ENCODE peak calls at places on chromosomes 7 and 10, in four cellular contexts. One of them, this sample, is unnamed.

GRCh38 chr7:935321-936130 is 19.0 kb downstream of the ADAP1 start:
- DNase-seq in GM10248: no peak
- DNase-seq in fibroblast of the aortic adventitia: no peak
- DNase-seq in AG09319: no peak
- DNase-seq in this sample: no peak

GRCh38 chr7:99730262-99730810 is 4.7 kb downstream of the CYP3A7 start:
- DNase-seq in GM10248: no peak
- DNase-seq in fibroblast of the aortic adventitia: no peak
- DNase-seq in AG09319: no peak
- DNase-seq in this sample: no peak

GRCh38 chr7:85030893-85031292 is 156.0 kb downstream of the SEMA3D start:
- DNase-seq in GM10248: no peak
- DNase-seq in fibroblast of the aortic adventitia: peak; percentile 81
- DNase-seq in AG09319: peak; percentile 19
- DNase-seq in this sample: no peak

GRCh38 chr10:129679207-129679606 is 212.2 kb downstream of the MGMT start:
- DNase-seq in GM10248: no peak
- DNase-seq in fibroblast of the aortic adventitia: no peak
- DNase-seq in AG09319: no peak
- DNase-seq in this sample: no peak

GRCh38 chr7:116546054-116546453 is 21.2 kb downstream of the CAV1 start:
- DNase-seq in GM10248: no peak
- DNase-seq in fibroblast of the aortic adventitia: no peak
- DNase-seq in AG09319: no peak
- DNase-seq in this sample: no peak

GRCh38 chr7:23261843-23262452 is 15.4 kb downstream of the GPNMB start:
- DNase-seq in GM10248: peak; percentile 82
- DNase-seq in fibroblast of the aortic adventitia: peak; percentile 67
- DNase-seq in AG09319: peak; percentile 28
- DNase-seq in this sample: no peak

GRCh38 chr10:113169853-113170455 is 219.9 kb downstream of the TCF7L2 start:
- DNase-seq in GM10248: peak; percentile 34
- DNase-seq in fibroblast of the aortic adventitia: no peak
- DNase-seq in AG09319: no peak
- DNase-seq in this sample: no peak

GRCh38 chr7:159091480-159092475 is 52.9 kb downstream of the VIPR2 start:
- DNase-seq in GM10248: no peak
- DNase-seq in fibroblast of the aortic adventitia: no peak
- DNase-seq in AG09319: no peak
- DNase-seq in this sample: peak; percentile 48

GRCh38 chr7:25949672-25950487 is 202.1 kb upstream of the NFE2L3 start:
- DNase-seq in GM10248: peak; percentile 29
- DNase-seq in fibroblast of the aortic adventitia: no peak
- DNase-seq in AG09319: no peak
- DNase-seq in this sample: no peak

GRCh38 chr7:44275829-44276570 is 49.4 kb downstream of the CAMK2B start:
- DNase-seq in GM10248: no peak
- DNase-seq in fibroblast of the aortic adventitia: no peak
- DNase-seq in AG09319: no peak
- DNase-seq in this sample: no peak

GRCh38 chr7:33776791-33777190 is 128.5 kb upstream of the BMPER start:
- DNase-seq in GM10248: no peak
- DNase-seq in fibroblast of the aortic adventitia: peak; percentile 72
- DNase-seq in AG09319: no peak
- DNase-seq in this sample: no peak

GRCh38 chr10:93488956-93489528 is 6.9 kb upstream of the MYOF start:
- DNase-seq in GM10248: no peak
- DNase-seq in fibroblast of the aortic adventitia: no peak
- DNase-seq in AG09319: no peak
- DNase-seq in this sample: no peak

GRCh38 chr7:34260282-34260681 is 354.9 kb downstream of the BMPER start:
- DNase-seq in GM10248: no peak
- DNase-seq in fibroblast of the aortic adventitia: peak; percentile 94
- DNase-seq in AG09319: peak; percentile 54
- DNase-seq in this sample: no peak

GRCh38 chr10:129365767-129366400 is 101.2 kb upstream of the MGMT start:
- DNase-seq in GM10248: no peak
- DNase-seq in fibroblast of the aortic adventitia: no peak
- DNase-seq in AG09319: no peak
- DNase-seq in this sample: no peak

GRCh38 chr10:132570771-132571564 is 33.4 kb downstream of the INPP5A start:
- DNase-seq in GM10248: peak; percentile 65
- DNase-seq in fibroblast of the aortic adventitia: no peak
- DNase-seq in AG09319: no peak
- DNase-seq in this sample: no peak

GRCh38 chr10:127948791-127949190 is 41.9 kb downstream of the PTPRE start:
- DNase-seq in GM10248: no peak
- DNase-seq in fibroblast of the aortic adventitia: no peak
- DNase-seq in AG09319: no peak
- DNase-seq in this sample: no peak

GRCh38 chr7:31466036-31466435 is 47.9 kb upstream of the ITPRID1 start:
- DNase-seq in GM10248: no peak
- DNase-seq in fibroblast of the aortic adventitia: no peak
- DNase-seq in AG09319: no peak
- DNase-seq in this sample: no peak

GRCh38 chr10:122112021-122112616 is 123.2 kb downstream of the TACC2 start:
- DNase-seq in GM10248: no peak
- DNase-seq in fibroblast of the aortic adventitia: no peak
- DNase-seq in AG09319: no peak
- DNase-seq in this sample: no peak

GRCh38 chr7:43771567-43771966 is 13.1 kb downstream of the BLVRA start:
- DNase-seq in GM10248: no peak
- DNase-seq in fibroblast of the aortic adventitia: no peak
- DNase-seq in AG09319: no peak
- DNase-seq in this sample: peak; percentile 55

DNA sequence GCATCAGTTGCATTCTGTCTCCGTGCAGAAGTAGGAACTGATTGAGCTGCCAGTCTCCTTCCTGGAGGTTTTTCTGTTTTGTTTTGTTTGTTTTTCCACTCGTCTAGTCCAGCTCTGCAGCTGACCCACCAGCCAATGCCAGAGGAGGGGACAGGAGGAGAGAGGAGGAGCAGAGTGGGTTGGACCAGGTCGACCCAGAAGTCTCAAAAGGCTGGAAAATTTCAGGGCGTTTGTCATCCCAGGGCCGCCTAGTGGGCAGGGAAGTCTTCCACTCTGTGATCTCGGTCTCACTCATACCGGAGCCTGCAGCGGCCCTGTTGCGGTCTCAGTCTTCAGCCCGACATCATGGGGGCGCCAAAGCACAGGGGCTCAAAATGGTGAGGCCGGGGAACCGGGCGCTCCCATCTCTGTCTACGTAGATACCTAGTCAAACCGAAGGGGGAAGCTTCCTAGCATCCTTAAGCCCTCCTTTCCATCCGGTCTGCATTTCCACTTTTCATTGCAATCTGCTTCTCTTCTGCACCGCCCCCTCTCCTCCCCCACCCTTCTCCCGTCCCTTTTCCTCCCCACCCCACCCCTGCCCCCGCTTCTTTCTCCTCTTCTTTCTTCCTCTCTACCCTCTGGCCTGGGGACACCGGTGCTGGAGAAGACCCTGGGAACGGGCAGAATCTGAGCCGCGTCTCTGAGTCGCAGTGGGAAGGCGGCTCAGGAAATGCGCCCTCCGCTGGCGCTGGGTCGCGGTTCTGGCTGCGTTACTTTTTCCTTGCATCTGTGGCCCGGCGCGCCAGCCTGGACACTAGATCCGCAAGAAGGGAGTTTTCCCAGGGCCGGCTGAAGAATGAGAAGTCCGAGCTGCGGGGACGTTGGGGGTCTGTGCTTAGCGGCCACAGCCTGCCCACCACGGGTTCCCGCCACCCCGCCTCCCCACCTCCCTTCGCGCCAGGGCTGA is 16.2 kb upstream of the PAX2 start:
- DNase-seq in GM10248: no peak
- DNase-seq in fibroblast of the aortic adventitia: peak; percentile 18
- DNase-seq in AG09319: no peak
- DNase-seq in this sample: no peak
- TF ChIP-seq CTCF in GM10248: peak; percentile 37
- TF ChIP-seq CTCF in fibroblast of the aortic adventitia: peak; percentile 45
- TF ChIP-seq CTCF in AG09319: peak; percentile 39
- TF ChIP-seq CTCF in this sample: peak; percentile 49

GRCh38 chr7:50125766-50126165 is 32.7 kb upstream of the ZPBP start:
- DNase-seq in GM10248: no peak
- DNase-seq in fibroblast of the aortic adventitia: no peak
- DNase-seq in AG09319: no peak
- DNase-seq in this sample: no peak

GRCh38 chr7:50121269-50121668 is 28.2 kb upstream of the ZPBP start:
- DNase-seq in GM10248: no peak
- DNase-seq in fibroblast of the aortic adventitia: no peak
- DNase-seq in AG09319: no peak
- DNase-seq in this sample: no peak

DNA sequence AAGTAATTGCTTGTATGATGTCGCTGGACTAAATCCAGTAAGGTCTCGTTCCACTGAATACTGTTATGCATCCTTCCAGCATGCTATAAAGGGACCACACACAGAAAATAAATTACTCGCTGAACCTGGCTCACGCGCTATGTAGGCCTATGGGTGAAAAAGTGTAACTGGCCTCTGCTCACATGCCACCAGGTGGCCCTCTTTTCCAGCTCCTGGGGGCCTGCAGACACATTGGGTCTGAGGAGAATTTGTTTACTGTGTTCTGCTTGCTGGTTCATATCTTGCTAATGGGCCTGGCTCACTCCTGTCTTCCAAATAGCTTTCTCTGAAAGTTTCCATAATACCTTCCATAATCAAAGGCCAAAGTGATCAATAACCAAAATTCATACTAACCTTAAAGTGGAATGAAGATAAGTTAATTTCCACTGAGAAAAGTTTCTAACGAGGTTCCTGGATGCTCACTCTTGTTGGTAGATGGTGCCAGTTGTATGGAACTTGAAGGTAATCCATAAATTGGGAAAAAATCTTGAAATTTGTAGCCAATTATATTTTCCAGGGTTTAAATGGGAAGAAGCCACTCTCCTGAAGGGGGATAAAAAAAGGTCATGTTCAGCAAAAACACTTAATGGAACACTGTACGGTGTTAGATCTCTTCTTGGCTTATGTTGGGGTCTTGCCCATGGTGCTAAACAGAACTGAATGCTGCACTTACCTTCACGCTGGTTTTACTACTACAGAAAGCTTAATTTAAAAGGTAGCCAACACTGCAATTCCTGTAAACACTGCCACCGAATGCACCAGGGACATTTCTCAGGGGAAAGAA is 27.0 kb upstream of the ZPBP start:
- DNase-seq in GM10248: peak; percentile 22
- DNase-seq in fibroblast of the aortic adventitia: no peak
- DNase-seq in AG09319: no peak
- DNase-seq in this sample: no peak
- TF ChIP-seq CTCF in GM10248: peak; percentile 38
- TF ChIP-seq CTCF in fibroblast of the aortic adventitia: no peak
- TF ChIP-seq CTCF in AG09319: no peak
- TF ChIP-seq CTCF in this sample: peak; percentile 53

GRCh38 chr10:110222896-110223675 is 15.7 kb downstream of the MXI1 start:
- DNase-seq in GM10248: no peak
- DNase-seq in fibroblast of the aortic adventitia: no peak
- DNase-seq in AG09319: no peak
- DNase-seq in this sample: no peak

GRCh38 chr10:110220383-110220782 is 13.0 kb downstream of the MXI1 start:
- DNase-seq in GM10248: no peak
- DNase-seq in fibroblast of the aortic adventitia: no peak
- DNase-seq in AG09319: no peak
- DNase-seq in this sample: no peak

GRCh38 chr10:110221044-110221720 is 13.8 kb downstream of the MXI1 start:
- DNase-seq in GM10248: no peak
- DNase-seq in fibroblast of the aortic adventitia: no peak
- DNase-seq in AG09319: no peak
- DNase-seq in this sample: no peak

GRCh38 chr10:110219884-110220283 is 12.5 kb downstream of the MXI1 start:
- DNase-seq in GM10248: no peak
- DNase-seq in fibroblast of the aortic adventitia: no peak
- DNase-seq in AG09319: no peak
- DNase-seq in this sample: no peak

DNA sequence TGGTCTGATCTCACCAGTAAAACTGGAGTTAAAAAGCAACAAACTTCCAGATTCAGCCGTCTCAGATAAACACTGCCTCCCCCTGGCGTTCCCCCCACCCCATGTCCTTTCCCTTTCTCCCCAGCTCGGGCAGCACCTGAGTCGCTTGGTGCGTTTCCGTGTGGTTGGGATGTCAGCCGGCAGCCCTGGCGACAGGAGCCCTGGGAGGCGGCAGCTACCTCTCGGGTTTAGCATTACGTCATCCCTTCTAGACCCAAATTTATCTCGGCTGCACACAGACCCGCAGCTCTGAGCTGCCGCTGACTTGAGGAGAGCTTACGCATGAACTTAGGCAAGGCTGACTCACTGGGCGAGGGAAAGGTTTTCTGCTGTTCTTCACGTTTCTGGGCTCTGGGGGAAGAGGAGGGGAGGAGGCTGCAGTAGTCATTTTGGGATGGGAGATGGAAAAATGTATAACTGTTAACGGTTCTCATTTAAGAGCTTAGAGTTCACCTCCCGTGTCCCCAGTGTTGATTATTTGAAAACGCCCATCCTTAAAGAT is 14.4 kb downstream of the MXI1 start:
- DNase-seq in GM10248: peak; percentile 66
- DNase-seq in fibroblast of the aortic adventitia: peak; percentile 96
- DNase-seq in AG09319: peak; percentile 75
- DNase-seq in this sample: no peak
- TF ChIP-seq CTCF in GM10248: no peak
- TF ChIP-seq CTCF in fibroblast of the aortic adventitia: peak; percentile 24
- TF ChIP-seq CTCF in AG09319: peak; percentile 38
- TF ChIP-seq CTCF in this sample: peak; percentile 18

DNA sequence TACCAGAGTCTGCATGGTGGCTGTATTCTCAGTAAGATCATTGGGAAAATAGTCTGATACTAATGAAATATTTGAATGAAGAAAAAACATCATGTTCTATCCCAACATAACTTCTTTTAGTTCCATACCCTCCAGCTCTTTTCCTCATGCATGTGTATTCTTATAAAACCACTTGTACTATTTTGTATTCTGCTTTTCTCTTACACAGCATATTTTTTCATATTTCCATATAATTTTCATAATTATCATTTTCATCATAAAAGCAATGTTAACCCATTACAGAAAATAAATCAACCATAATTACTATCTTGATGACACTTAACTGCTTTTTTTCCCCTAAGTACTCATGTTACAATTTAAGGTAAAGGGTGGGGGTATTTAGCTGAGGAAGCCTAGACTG is 371.2 kb upstream of the LRGUK start:
- DNase-seq in GM10248: no peak
- DNase-seq in fibroblast of the aortic adventitia: no peak
- DNase-seq in AG09319: no peak
- DNase-seq in this sample: no peak
- TF ChIP-seq CTCF in GM10248: no peak
- TF ChIP-seq CTCF in fibroblast of the aortic adventitia: no peak
- TF ChIP-seq CTCF in AG09319: no peak
- TF ChIP-seq CTCF in this sample: no peak

DNA sequence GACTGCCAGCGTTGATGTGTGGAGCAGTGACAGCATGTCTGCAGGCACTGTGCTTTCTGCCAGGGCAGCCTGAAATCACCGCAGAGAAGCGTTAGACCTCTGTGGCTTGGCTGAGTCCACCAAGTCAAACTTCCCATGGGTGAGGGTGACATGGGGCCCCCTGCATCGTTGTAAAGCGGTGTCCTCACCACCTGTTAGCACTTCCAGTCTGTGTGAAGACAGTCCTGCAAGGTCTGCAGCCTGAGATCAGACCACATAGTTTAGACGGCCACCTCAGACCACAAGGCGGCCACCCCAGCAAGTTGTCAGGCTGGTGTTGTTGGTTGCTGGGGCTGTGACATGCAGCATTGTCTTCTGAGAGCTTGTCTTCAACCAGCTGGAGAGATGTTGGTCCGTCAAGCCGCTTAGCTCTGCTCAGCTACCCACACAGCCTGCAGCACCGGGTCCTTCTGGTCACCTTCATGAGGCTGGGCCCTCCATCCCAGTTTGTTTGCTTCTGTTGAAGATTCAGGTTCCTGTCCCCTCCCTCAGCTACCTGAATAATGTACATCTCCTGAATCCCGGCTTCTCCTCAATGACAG is 44.1 kb upstream of the TARP start:
- DNase-seq in GM10248: no peak
- DNase-seq in fibroblast of the aortic adventitia: no peak
- DNase-seq in AG09319: no peak
- DNase-seq in this sample: no peak
- TF ChIP-seq CTCF in GM10248: no peak
- TF ChIP-seq CTCF in fibroblast of the aortic adventitia: no peak
- TF ChIP-seq CTCF in AG09319: no peak
- TF ChIP-seq CTCF in this sample: no peak